ENCODE peak calls at places on chromosome 18, in four cellular contexts. One of them, this sample, is unnamed.

GRCh38 chr18:50879302-50880107 is 587 bp downstream of the ME2 start:
- DNase-seq in HepG2: peak; percentile 18
- DNase-seq in GM12878: no peak
- DNase-seq in HEK293T: peak; percentile 21
- DNase-seq in this sample: no peak

GRCh38 chr18:54020346-54020745 is 204.1 kb downstream of the MBD2 start:
- DNase-seq in HepG2: no peak
- DNase-seq in GM12878: no peak
- DNase-seq in HEK293T: no peak
- DNase-seq in this sample: no peak

GRCh38 chr18:79905389-79905911 is 46.0 kb downstream of the SLC66A2 start:
- DNase-seq in HepG2: no peak
- DNase-seq in HEK293T: no peak
- DNase-seq in GM12878: no peak
- DNase-seq in this sample: no peak

GRCh38 chr18:13221821-13222220 is 3.3 kb downstream of the LDLRAD4 start:
- DNase-seq in GM12878: no peak
- DNase-seq in HepG2: no peak
- DNase-seq in HEK293T: no peak
- DNase-seq in this sample: no peak

GRCh38 chr18:58527116-58528010 is 101.5 kb downstream of the ALPK2 start:
- DNase-seq in HepG2: peak; percentile 55
- DNase-seq in HEK293T: no peak
- DNase-seq in GM12878: no peak
- DNase-seq in this sample: no peak

GRCh38 chr18:59631583-59632181 is 65.5 kb downstream of the CCBE1 start:
- DNase-seq in GM12878: no peak
- DNase-seq in HEK293T: peak; percentile 14
- DNase-seq in HepG2: peak; percentile 1
- DNase-seq in this sample: no peak

GRCh38 chr18:10036479-10036878 is 122.7 kb downstream of the VAPA start:
- DNase-seq in GM12878: no peak
- DNase-seq in HEK293T: no peak
- DNase-seq in HepG2: no peak
- DNase-seq in this sample: no peak

GRCh38 chr18:29501952-29502351 is 1325.0 kb upstream of the CDH2 start:
- DNase-seq in HEK293T: no peak
- DNase-seq in HepG2: no peak
- DNase-seq in GM12878: no peak
- DNase-seq in this sample: no peak

GRCh38 chr18:6683112-6683876 is 46.2 kb upstream of the ARHGAP28 start:
- DNase-seq in HepG2: no peak
- DNase-seq in GM12878: no peak
- DNase-seq in HEK293T: no peak
- DNase-seq in this sample: peak; percentile 100

GRCh38 chr18:1708006-1708405 is 803.3 kb downstream of the ADCYAP1 start:
- DNase-seq in GM12878: no peak
- DNase-seq in HEK293T: no peak
- DNase-seq in HepG2: no peak
- DNase-seq in this sample: no peak

GRCh38 chr18:50656396-50656795 is 96.5 kb downstream of the MAPK4 start:
- DNase-seq in HEK293T: no peak
- DNase-seq in HepG2: no peak
- DNase-seq in GM12878: no peak
- DNase-seq in this sample: no peak

GRCh38 chr18:22223263-22223960 is 54.0 kb downstream of the GATA6 start:
- DNase-seq in HepG2: peak; percentile 36
- DNase-seq in HEK293T: peak; percentile 69
- DNase-seq in GM12878: no peak
- DNase-seq in this sample: peak; percentile 64

GRCh38 chr18:55096261-55097026 is 137.2 kb upstream of the CCDC68 start:
- DNase-seq in GM12878: no peak
- DNase-seq in HEK293T: peak; percentile 8
- DNase-seq in HepG2: peak; percentile 7
- DNase-seq in this sample: peak; percentile 17

GRCh38 chr18:55856191-55856590 is 268.2 kb upstream of the TCF4 start:
- DNase-seq in HEK293T: no peak
- DNase-seq in HepG2: no peak
- DNase-seq in GM12878: no peak
- DNase-seq in this sample: no peak

GRCh38 chr18:49447810-49448745 is 12.4 kb downstream of the DYM start:
- DNase-seq in GM12878: no peak
- DNase-seq in HEK293T: peak; percentile 26
- DNase-seq in HepG2: peak; percentile 76
- DNase-seq in this sample: peak; percentile 12

GRCh38 chr18:4230450-4231168 is 224.5 kb downstream of the DLGAP1 start:
- DNase-seq in GM12878: no peak
- DNase-seq in HepG2: no peak
- DNase-seq in HEK293T: no peak
- DNase-seq in this sample: no peak

GRCh38 chr18:54223568-54224241 is 764 bp downstream of the MBD2 start:
- DNase-seq in HEK293T: peak; percentile 9
- DNase-seq in HepG2: no peak
- DNase-seq in GM12878: no peak
- DNase-seq in this sample: peak; percentile 17

GRCh38 chr18:10476430-10476829 is 22.0 kb downstream of the APCDD1 start:
- DNase-seq in GM12878: no peak
- DNase-seq in HepG2: no peak
- DNase-seq in HEK293T: no peak
- DNase-seq in this sample: no peak

GRCh38 chr18:36583155-36583745 is 245.6 kb downstream of the TPGS2 start:
- DNase-seq in GM12878: peak; percentile 17
- DNase-seq in HepG2: no peak
- DNase-seq in HEK293T: no peak
- DNase-seq in this sample: no peak

GRCh38 chr18:5975111-5975622 is 79.8 kb upstream of the TMEM200C start:
- DNase-seq in HepG2: no peak
- DNase-seq in HEK293T: no peak
- DNase-seq in GM12878: peak; percentile 87
- DNase-seq in this sample: no peak

GRCh38 chr18:24398515-24398914 is 891 bp upstream of the OSBPL1A start:
- DNase-seq in GM12878: no peak
- DNase-seq in HEK293T: no peak
- DNase-seq in HepG2: no peak
- DNase-seq in this sample: no peak

DNA sequence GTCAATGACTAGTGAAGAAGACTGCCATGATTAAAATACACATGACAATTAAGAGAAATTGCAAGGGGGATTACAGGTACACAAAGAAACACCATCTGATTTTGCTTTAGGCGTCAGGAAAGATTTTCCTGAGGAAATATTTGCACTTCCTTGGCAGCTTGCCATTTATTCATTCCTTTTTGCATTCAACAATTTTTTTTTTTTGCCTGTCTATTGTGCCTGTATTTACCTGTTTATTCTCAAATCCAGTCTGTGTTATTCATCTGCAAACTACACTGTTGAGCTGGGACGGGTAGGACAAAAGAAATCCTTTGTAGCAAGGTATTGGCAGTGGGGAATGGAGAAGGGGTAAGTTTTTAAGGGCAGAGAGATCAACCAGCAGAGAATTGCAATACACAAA is 31.8 kb downstream of the SMAD2 start:
- DNase-seq in GM12878: no peak
- DNase-seq in HepG2: peak; percentile 46
- DNase-seq in HEK293T: no peak
- DNase-seq in this sample: no peak
- TF ChIP-seq FOXK2 in GM12878: no peak
- TF ChIP-seq FOXK2 in HepG2: no peak
- TF ChIP-seq FOXK2 in HEK293T: no peak
- TF ChIP-seq FOXK2 in this sample: no peak

DNA sequence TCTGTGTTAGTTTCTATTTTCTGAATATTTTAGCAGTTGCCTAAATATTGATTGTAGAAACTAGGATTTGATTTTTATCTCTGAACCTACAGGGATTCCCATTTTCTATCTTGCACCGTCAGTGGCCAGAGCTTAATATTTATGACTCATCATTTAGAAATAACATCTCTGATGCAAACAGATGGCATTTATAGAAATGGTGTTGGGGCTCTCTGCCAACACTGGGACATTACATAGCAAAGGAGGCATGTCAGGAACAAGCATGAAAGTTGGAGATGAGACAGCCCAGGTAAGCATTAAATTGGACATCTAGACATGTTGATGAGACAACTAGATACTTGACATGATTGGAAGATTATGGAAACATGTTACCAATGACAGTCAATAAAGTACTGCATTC is 165.3 kb upstream of the SYT4 start:
- DNase-seq in HepG2: no peak
- DNase-seq in GM12878: no peak
- DNase-seq in HEK293T: no peak
- DNase-seq in this sample: no peak
- TF ChIP-seq FOXK2 in HepG2: no peak
- TF ChIP-seq FOXK2 in GM12878: no peak
- TF ChIP-seq FOXK2 in HEK293T: no peak
- TF ChIP-seq FOXK2 in this sample: no peak

DNA sequence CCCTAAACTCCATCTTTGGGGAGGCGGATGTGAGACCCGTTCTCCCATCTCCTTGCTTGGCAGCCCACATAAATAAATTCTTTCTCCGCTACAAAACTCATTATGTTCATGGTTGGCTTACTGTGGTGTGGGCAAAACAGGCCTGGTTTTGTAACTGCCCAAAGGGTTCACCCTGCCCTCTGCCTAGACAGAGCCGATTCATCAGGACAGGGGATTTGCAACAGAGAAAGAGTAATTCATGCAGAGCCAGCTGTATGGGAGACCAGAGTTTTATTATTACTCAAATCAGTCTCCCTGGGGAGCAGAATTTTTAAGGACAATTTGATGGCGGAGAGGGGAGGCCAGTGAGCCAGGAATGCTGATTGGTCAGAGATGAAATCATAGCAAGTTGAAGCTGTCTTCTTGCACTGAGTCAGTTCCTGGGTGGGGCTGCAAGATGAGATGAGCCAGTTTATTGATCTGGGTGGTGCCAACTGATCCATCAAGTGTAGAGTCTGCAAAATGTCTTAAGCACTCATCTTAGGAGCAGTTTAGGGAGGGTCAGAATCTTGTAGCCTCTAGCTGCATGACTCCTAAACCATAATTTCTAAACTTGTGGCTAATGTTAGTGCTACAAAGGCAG is 8.4 kb upstream of the RNF125 start:
- DNase-seq in HepG2: no peak
- DNase-seq in GM12878: no peak
- DNase-seq in HEK293T: no peak
- DNase-seq in this sample: no peak
- TF ChIP-seq FOXK2 in HepG2: no peak
- TF ChIP-seq FOXK2 in GM12878: no peak
- TF ChIP-seq FOXK2 in HEK293T: no peak
- TF ChIP-seq FOXK2 in this sample: no peak

GRCh38 chr18:68316636-68317035 is 398.3 kb downstream of the TMX3 start:
- DNase-seq in HEK293T: no peak
- DNase-seq in HepG2: no peak
- DNase-seq in GM12878: no peak
- DNase-seq in this sample: no peak
- TF ChIP-seq FOXK2 in HEK293T: no peak
- TF ChIP-seq FOXK2 in HepG2: no peak
- TF ChIP-seq FOXK2 in GM12878: no peak
- TF ChIP-seq FOXK2 in this sample: no peak

GRCh38 chr18:77131652-77132368 is 773 bp downstream of the MBP start:
- DNase-seq in HEK293T: peak; percentile 9
- DNase-seq in GM12878: no peak
- DNase-seq in HepG2: no peak
- DNase-seq in this sample: no peak
- TF ChIP-seq FOXK2 in HEK293T: no peak
- TF ChIP-seq FOXK2 in GM12878: no peak
- TF ChIP-seq FOXK2 in HepG2: no peak
- TF ChIP-seq FOXK2 in this sample: no peak

GRCh38 chr18:11501352-11501751 is 108.0 kb upstream of the SLC35G4 start:
- DNase-seq in GM12878: no peak
- DNase-seq in HEK293T: no peak
- DNase-seq in HepG2: peak; percentile 68
- DNase-seq in this sample: no peak

GRCh38 chr18:11502368-11502767 is 107.0 kb upstream of the SLC35G4 start:
- DNase-seq in HEK293T: no peak
- DNase-seq in HepG2: peak; percentile 46
- DNase-seq in GM12878: no peak
- DNase-seq in this sample: no peak

GRCh38 chr18:11498821-11499220 is 110.6 kb upstream of the SLC35G4 start:
- DNase-seq in HEK293T: no peak
- DNase-seq in GM12878: no peak
- DNase-seq in HepG2: no peak
- DNase-seq in this sample: no peak

GRCh38 chr18:11497585-11497984 is 111.8 kb upstream of the SLC35G4 start:
- DNase-seq in HepG2: peak; percentile 61
- DNase-seq in GM12878: no peak
- DNase-seq in HEK293T: no peak
- DNase-seq in this sample: no peak

DNA sequence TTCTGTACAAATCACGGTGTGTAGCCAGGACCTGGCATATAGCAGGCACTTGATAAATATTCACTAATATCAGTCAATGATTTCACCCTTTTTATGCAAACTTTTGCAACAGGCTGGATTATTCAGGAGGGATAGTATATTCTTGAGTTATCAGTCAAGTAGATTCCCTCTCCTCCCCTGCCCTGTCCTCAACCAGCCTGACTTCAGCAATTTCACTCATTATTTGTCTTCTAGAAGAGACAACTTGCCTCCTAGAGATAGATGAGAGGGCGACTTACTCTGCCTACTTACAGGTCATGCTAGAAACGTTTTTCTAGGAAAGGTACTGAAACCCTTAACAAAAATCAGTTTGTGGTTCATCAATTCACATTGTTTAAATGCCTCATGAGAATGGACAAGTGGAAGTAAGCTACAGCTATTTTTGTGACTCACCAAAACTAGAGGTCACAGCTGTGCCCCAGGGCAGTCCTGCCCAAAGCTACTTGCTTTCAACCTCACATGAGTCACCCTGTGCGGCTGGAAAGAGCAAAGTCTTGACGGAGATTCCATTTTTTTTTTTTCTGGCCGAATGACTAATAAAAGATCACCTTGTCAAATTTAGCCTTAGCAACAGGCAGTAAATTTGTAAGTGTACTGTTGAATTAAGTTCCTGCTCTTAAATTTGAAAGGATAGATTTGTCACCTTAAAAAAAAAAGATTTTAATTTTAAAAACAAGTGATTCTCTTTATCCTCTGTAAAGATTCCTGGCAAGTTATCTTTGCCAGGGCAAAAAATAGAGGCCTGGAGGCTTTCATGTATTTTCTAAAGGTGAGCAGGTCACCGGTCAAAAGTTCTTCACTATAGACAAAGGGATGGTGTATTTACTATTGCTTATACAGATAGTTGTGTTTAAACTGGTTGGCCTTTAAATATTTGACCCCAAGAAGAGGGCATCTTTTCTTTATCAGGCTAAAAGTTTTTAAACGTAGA is 109.0 kb upstream of the SLC35G4 start:
- DNase-seq in HEK293T: no peak
- DNase-seq in GM12878: peak; percentile 56
- DNase-seq in HepG2: peak; percentile 98
- DNase-seq in this sample: peak; percentile 4
- TF ChIP-seq FOXK2 in HEK293T: no peak
- TF ChIP-seq FOXK2 in GM12878: no peak
- TF ChIP-seq FOXK2 in HepG2: no peak
- TF ChIP-seq FOXK2 in this sample: no peak

This sample was measured in K562.